ENCODE peak calls at places on chromosomes 1 and 21, in four cellular contexts. One of them, this sample, is unnamed.

GRCh38 chr1:173570370-173571030 is 32.4 kb downstream of the SLC9C2 start:
- ATAC-seq in HepG2: no peak
- ATAC-seq in mucosa of descending colon: no peak
- ATAC-seq in body of pancreas: no peak
- ATAC-seq in this sample: no peak

GRCh38 chr1:21510885-21511578 is 1.8 kb downstream of the ALPL start:
- ATAC-seq in body of pancreas: no peak
- ATAC-seq in HepG2: no peak
- ATAC-seq in mucosa of descending colon: no peak
- ATAC-seq in this sample: no peak

GRCh38 chr1:169885207-169885606 is 8.5 kb downstream of the SCYL3 start:
- ATAC-seq in mucosa of descending colon: no peak
- ATAC-seq in body of pancreas: no peak
- ATAC-seq in HepG2: no peak
- ATAC-seq in this sample: no peak

GRCh38 chr21:36800734-36801133 is 101.8 kb downstream of the SIM2 start:
- ATAC-seq in mucosa of descending colon: no peak
- ATAC-seq in body of pancreas: no peak
- ATAC-seq in HepG2: no peak
- ATAC-seq in this sample: no peak

GRCh38 chr1:117820096-117820495 is 109.3 kb downstream of the GDAP2 start:
- ATAC-seq in body of pancreas: peak
- ATAC-seq in HepG2: no peak
- ATAC-seq in mucosa of descending colon: no peak
- ATAC-seq in this sample: no peak

GRCh38 chr1:247517795-247518612 is 18.2 kb downstream of the OR2C3 start:
- ATAC-seq in HepG2: no peak
- ATAC-seq in mucosa of descending colon: no peak
- ATAC-seq in body of pancreas: no peak
- ATAC-seq in this sample: peak

GRCh38 chr1:192010406-192010805 is 147.9 kb upstream of the RGS18 start:
- ATAC-seq in HepG2: no peak
- ATAC-seq in body of pancreas: no peak
- ATAC-seq in mucosa of descending colon: no peak
- ATAC-seq in this sample: no peak

GRCh38 chr1:6198646-6199297 is 623 bp downstream of the RPL22 start:
- ATAC-seq in HepG2: peak
- ATAC-seq in mucosa of descending colon: peak
- ATAC-seq in body of pancreas: peak
- ATAC-seq in this sample: peak

GRCh38 chr1:181391297-181391905 is 91.9 kb upstream of the CACNA1E start:
- ATAC-seq in HepG2: no peak
- ATAC-seq in body of pancreas: no peak
- ATAC-seq in mucosa of descending colon: no peak
- ATAC-seq in this sample: no peak

GRCh38 chr1:154599658-154600057 is 8.3 kb downstream of the ADAR start:
- ATAC-seq in HepG2: no peak
- ATAC-seq in mucosa of descending colon: no peak
- ATAC-seq in body of pancreas: no peak
- ATAC-seq in this sample: no peak

GRCh38 chr1:224786533-224787249 is 142.8 kb upstream of the DNAH14 start:
- ATAC-seq in body of pancreas: no peak
- ATAC-seq in mucosa of descending colon: no peak
- ATAC-seq in HepG2: no peak
- ATAC-seq in this sample: no peak

GRCh38 chr1:12436817-12437599 is 181.0 kb downstream of the DHRS3 start:
- ATAC-seq in mucosa of descending colon: no peak
- ATAC-seq in HepG2: peak
- ATAC-seq in body of pancreas: no peak
- ATAC-seq in this sample: peak

GRCh38 chr1:230581446-230582079 is 60.7 kb upstream of the COG2 start:
- ATAC-seq in body of pancreas: no peak
- ATAC-seq in HepG2: peak
- ATAC-seq in mucosa of descending colon: peak
- ATAC-seq in this sample: no peak

GRCh38 chr1:56255516-56256181 is 323.7 kb downstream of the PLPP3 start:
- ATAC-seq in HepG2: no peak
- ATAC-seq in mucosa of descending colon: peak
- ATAC-seq in body of pancreas: peak
- ATAC-seq in this sample: no peak

GRCh38 chr1:53237638-53238037 is 680 bp downstream of the MAGOH start:
- ATAC-seq in HepG2: no peak
- ATAC-seq in mucosa of descending colon: no peak
- ATAC-seq in body of pancreas: no peak
- ATAC-seq in this sample: no peak

GRCh38 chr1:14095001-14095400 is 395.0 kb downstream of the PRDM2 start:
- ATAC-seq in mucosa of descending colon: peak
- ATAC-seq in body of pancreas: peak
- ATAC-seq in HepG2: no peak
- ATAC-seq in this sample: peak

GRCh38 chr1:18764362-18764761 is 95.1 kb downstream of the TAS1R2 start:
- ATAC-seq in mucosa of descending colon: no peak
- ATAC-seq in HepG2: no peak
- ATAC-seq in body of pancreas: no peak
- ATAC-seq in this sample: no peak

GRCh38 chr1:244002721-244003120 is 48.4 kb upstream of the ZBTB18 start:
- ATAC-seq in mucosa of descending colon: no peak
- ATAC-seq in HepG2: no peak
- ATAC-seq in body of pancreas: no peak
- ATAC-seq in this sample: no peak

GRCh38 chr1:103198996-103199395 is 90.7 kb upstream of the COL11A1 start:
- ATAC-seq in body of pancreas: no peak
- ATAC-seq in mucosa of descending colon: no peak
- ATAC-seq in HepG2: no peak
- ATAC-seq in this sample: no peak

GRCh38 chr1:26789953-26790352 is 2.2 kb downstream of the PIGV start:
- ATAC-seq in mucosa of descending colon: no peak
- ATAC-seq in HepG2: no peak
- ATAC-seq in body of pancreas: no peak
- ATAC-seq in this sample: no peak

GRCh38 chr1:101207891-101208290 is 28.9 kb upstream of the S1PR1 start:
- ATAC-seq in mucosa of descending colon: no peak
- ATAC-seq in HepG2: no peak
- ATAC-seq in body of pancreas: no peak
- ATAC-seq in this sample: no peak

GRCh38 chr1:33004628-33005027 is 32.1 kb downstream of the AK2 start:
- ATAC-seq in mucosa of descending colon: no peak
- ATAC-seq in HepG2: no peak
- ATAC-seq in body of pancreas: no peak
- ATAC-seq in this sample: peak

GRCh38 chr21:44889625-44890337 is 16.3 kb upstream of the PTTG1IP start:
- ATAC-seq in HepG2: no peak
- ATAC-seq in mucosa of descending colon: no peak
- ATAC-seq in body of pancreas: no peak
- ATAC-seq in this sample: no peak

GRCh38 chr1:151803164-151803563 is 2.1 kb downstream of the LINGO4 start:
- ATAC-seq in mucosa of descending colon: no peak
- ATAC-seq in HepG2: no peak
- ATAC-seq in body of pancreas: no peak
- ATAC-seq in this sample: peak

GRCh38 chr1:55669308-55669707 is 454.1 kb upstream of the USP24 start:
- ATAC-seq in HepG2: no peak
- ATAC-seq in body of pancreas: peak
- ATAC-seq in mucosa of descending colon: peak
- ATAC-seq in this sample: no peak

GRCh38 chr21:14836950-14837349 is 227.8 kb downstream of the NRIP1 start:
- ATAC-seq in body of pancreas: no peak
- ATAC-seq in HepG2: no peak
- ATAC-seq in mucosa of descending colon: no peak
- ATAC-seq in this sample: no peak

GRCh38 chr1:219433471-219434131 is 179.3 kb downstream of the ZC3H11B start:
- ATAC-seq in HepG2: no peak
- ATAC-seq in body of pancreas: peak
- ATAC-seq in mucosa of descending colon: no peak
- ATAC-seq in this sample: peak

GRCh38 chr1:180451504-180451903 is 50.9 kb downstream of the ACBD6 start:
- ATAC-seq in mucosa of descending colon: no peak
- ATAC-seq in body of pancreas: no peak
- ATAC-seq in HepG2: no peak
- ATAC-seq in this sample: no peak

GRCh38 chr1:153652795-153653507 is 5.6 kb upstream of the SNAPIN start:
- ATAC-seq in HepG2: no peak
- ATAC-seq in mucosa of descending colon: peak
- ATAC-seq in body of pancreas: peak
- ATAC-seq in this sample: peak

GRCh38 chr21:43900690-43901089 is 35.7 kb downstream of the AGPAT3 start:
- ATAC-seq in body of pancreas: no peak
- ATAC-seq in mucosa of descending colon: no peak
- ATAC-seq in HepG2: no peak
- ATAC-seq in this sample: no peak

GRCh38 chr1:158552296-158552695 is 1.9 kb downstream of the OR6Y1 start:
- ATAC-seq in HepG2: no peak
- ATAC-seq in body of pancreas: no peak
- ATAC-seq in mucosa of descending colon: no peak
- ATAC-seq in this sample: no peak

GRCh38 chr1:234628099-234628498 is 18.1 kb upstream of the IRF2BP2 start:
- ATAC-seq in HepG2: no peak
- ATAC-seq in mucosa of descending colon: no peak
- ATAC-seq in body of pancreas: no peak
- ATAC-seq in this sample: peak

GRCh38 chr1:38125837-38126520 is 79.4 kb upstream of the POU3F1 start:
- ATAC-seq in body of pancreas: no peak
- ATAC-seq in mucosa of descending colon: no peak
- ATAC-seq in HepG2: no peak
- ATAC-seq in this sample: peak

GRCh38 chr1:41046347-41046775 is 24.8 kb upstream of the SLFNL1 start:
- ATAC-seq in HepG2: no peak
- ATAC-seq in mucosa of descending colon: peak
- ATAC-seq in body of pancreas: peak
- ATAC-seq in this sample: peak

GRCh38 chr1:229287257-229287656 is 16.3 kb downstream of the RAB4A start:
- ATAC-seq in body of pancreas: no peak
- ATAC-seq in HepG2: no peak
- ATAC-seq in mucosa of descending colon: no peak
- ATAC-seq in this sample: peak

GRCh38 chr21:40752125-40752524 is 94.8 kb downstream of the DSCAM start:
- ATAC-seq in mucosa of descending colon: no peak
- ATAC-seq in body of pancreas: no peak
- ATAC-seq in HepG2: no peak
- ATAC-seq in this sample: no peak

GRCh38 chr1:23084880-23085279 is 65.6 kb downstream of the KDM1A start:
- ATAC-seq in mucosa of descending colon: no peak
- ATAC-seq in HepG2: no peak
- ATAC-seq in body of pancreas: no peak
- ATAC-seq in this sample: no peak

GRCh38 chr21:43207043-43207315 is 38.2 kb downstream of the CRYAA start:
- ATAC-seq in mucosa of descending colon: no peak
- ATAC-seq in body of pancreas: no peak
- ATAC-seq in HepG2: no peak
- ATAC-seq in this sample: no peak

GRCh38 chr1:214476229-214476957 is 75.0 kb downstream of the PTPN14 start:
- ATAC-seq in HepG2: no peak
- ATAC-seq in mucosa of descending colon: no peak
- ATAC-seq in body of pancreas: no peak
- ATAC-seq in this sample: peak